ENCODE peak calls at places on chromosome 7, in nine cellular contexts. Z is stimulated activated CD8-positive, alpha-beta memory T cell treated with anti-CD3 and anti-CD28 coated beads, Interleukin-4, amount 100 ng/mL, for 24 hours; R is B cell; O is NCI-H82; G is T-helper 9 cell; D is sigmoid colon; T is NCI-H510A; M is GM18507; C is HT-29. N is an unnamed sample.

GRCh38 chr7:48718731-48719387 is 205.5 kb upstream of the CDC14C start:
- DNase-seq in Z (no peak), R (no peak), O (no peak), G (no peak), D (no peak), T (no peak), M (no peak), C (no peak), N (peak; percentile 97)

GRCh38 chr7:131843862-131844261 is 287.4 kb upstream of the PODXL start:
- DNase-seq in Z (no peak), R (no peak), O (peak; percentile 29), G (no peak), D (peak; percentile 77), T (no peak), M (no peak), C (peak; percentile 76), N (peak; percentile 9)

GRCh38 chr7:97513326-97513725 is 218.6 kb upstream of the TAC1 start:
- DNase-seq in Z (no peak), R (no peak), O (no peak), G (no peak), D (no peak), T (no peak), M (no peak), C (no peak), N (no peak)

GRCh38 chr7:29170781-29171180 is 23.8 kb upstream of the CHN2 start:
- DNase-seq in Z (no peak), R (no peak), O (no peak), G (no peak), D (no peak), T (no peak), M (no peak), C (no peak), N (no peak)

GRCh38 chr7:127536426-127537152 is 48.8 kb downstream of the GCC1 start:
- DNase-seq in Z (no peak), R (no peak), O (no peak), G (no peak), D (no peak), T (no peak), M (no peak), C (no peak), N (no peak)

GRCh38 chr7:92698237-92698841 is 108.1 kb upstream of the FAM133B start:
- DNase-seq in Z (no peak), R (no peak), O (no peak), G (no peak), D (no peak), T (no peak), M (no peak), C (peak; percentile 88), N (peak; percentile 6)

GRCh38 chr7:18889436-18889835 is 228.0 kb downstream of the TWIST1 start:
- DNase-seq in Z (no peak), R (no peak), O (no peak), G (no peak), D (no peak), T (no peak), M (no peak), C (no peak), N (no peak)

GRCh38 chr7:41130596-41131236 is 572.2 kb downstream of the INHBA start:
- DNase-seq in Z (no peak), R (no peak), O (peak; percentile 47), G (no peak), D (no peak), T (no peak), M (no peak), C (no peak), N (no peak)

GRCh38 chr7:102836206-102836938 is 76.4 kb upstream of the LRRC17 start:
- DNase-seq in Z (no peak), R (no peak), O (no peak), G (no peak), D (no peak), T (no peak), M (no peak), C (no peak), N (no peak)

GRCh38 chr7:94272821-94273583 is 121.7 kb upstream of the COL1A2 start:
- DNase-seq in Z (no peak), R (no peak), O (no peak), G (no peak), D (no peak), T (no peak), M (no peak), C (no peak), N (no peak)

GRCh38 chr7:100693312-100694195 is 496 bp downstream of the GIGYF1 start:
- DNase-seq in Z (no peak), R (no peak), O (peak; percentile 36), G (no peak), D (peak; percentile 69), T (no peak), M (no peak), C (no peak), N (no peak)

N was measured in SHP77 treated with DMSO at 0.1 percent for 48 hours.